ENCODE peak calls at places on chromosomes 6 and 20, in four cellular contexts. I is IMR-90, C is fibroblast of lung, F is GM23248. V is an unnamed sample.

GRCh38 chr6:15401120-15401519 is 155.3 kb downstream of the JARID2 start:
- DNase-seq in C (no peak), I (no peak), F (no peak), V (no peak)

GRCh38 chr6:39590994-39591393 is 134.2 kb downstream of the KIF6 start:
- DNase-seq in C (no peak), F (no peak), I (no peak), V (no peak)

GRCh38 chr20:19170148-19170547 is 42.3 kb upstream of the SLC24A3 start:
- DNase-seq in F (no peak), I (no peak), C (no peak), V (no peak)

GRCh38 chr6:109079981-109080380 is 14.7 kb downstream of the SESN1 start:
- DNase-seq in I (no peak), F (no peak), C (no peak), V (no peak)

GRCh38 chr6:10166031-10166430 is 248.8 kb downstream of the TFAP2A start:
- DNase-seq in F (no peak), C (no peak), I (no peak), V (no peak)

GRCh38 chr20:61584851-61585250 is 332.8 kb downstream of the CDH4 start:
- DNase-seq in C (no peak), I (no peak), F (no peak), V (no peak)

GRCh38 chr6:5401845-5402738 is 140.8 kb downstream of the FARS2 start:
- DNase-seq in F (peak; percentile 55), C (peak; percentile 58), I (peak; percentile 37), V (no peak)

GRCh38 chr20:48827880-48828733 is at the start of gene PREX1:
- DNase-seq in I (peak; percentile 61), F (peak; percentile 63), C (peak; percentile 67), V (peak; percentile 83)

GRCh38 chr6:11974089-11974488 is 38.0 kb upstream of the HIVEP1 start:
- DNase-seq in F (peak; percentile 57), C (peak; percentile 14), I (peak; percentile 71), V (no peak)

GRCh38 chr6:163151212-163151611 is 263.3 kb upstream of the QKI start:
- DNase-seq in I (no peak), C (no peak), F (no peak), V (no peak)

GRCh38 chr20:9088556-9088955 is 19.7 kb downstream of the PLCB4 start:
- DNase-seq in C (no peak), F (no peak), I (no peak), V (no peak)

GRCh38 chr6:69813508-69813907 is 16.7 kb upstream of the LMBRD1 start:
- DNase-seq in I (no peak), F (no peak), C (no peak), V (no peak)

GRCh38 chr6:125104425-125104824 is 49.1 kb upstream of the TPD52L1 start:
- DNase-seq in F (peak; percentile 79), I (peak; percentile 72), C (peak; percentile 45), V (no peak)

GRCh38 chr6:125906158-125906998 is 50.2 kb upstream of the HINT3 start:
- DNase-seq in C (peak; percentile 48), I (peak; percentile 27), F (peak; percentile 41), V (no peak)

GRCh38 chr6:16769131-16769985 is 8.1 kb upstream of the ATXN1 start:
- DNase-seq in I (peak; percentile 61), F (peak; percentile 92), C (peak; percentile 84), V (peak; percentile 65)

GRCh38 chr20:15047561-15047960 is 710.1 kb upstream of the FLRT3 start:
- DNase-seq in I (no peak), F (no peak), C (no peak), V (no peak)

GRCh38 chr6:107353773-107354382 is 105.5 kb downstream of the PDSS2 start:
- DNase-seq in C (peak; percentile 51), F (no peak), I (peak; percentile 50), V (no peak)

GRCh38 chr6:162887981-162888689 is 160.4 kb downstream of the PACRG start:
- DNase-seq in F (no peak), C (no peak), I (no peak), V (no peak)

GRCh38 chr6:148739822-148740128 is 7.1 kb upstream of the UST start:
- DNase-seq in F (no peak), I (no peak), C (no peak), V (no peak)

GRCh38 chr6:31898200-31899011 is 908 bp upstream of the EHMT2 start:
- DNase-seq in I (peak; percentile 35), F (peak; percentile 71), C (peak; percentile 47), V (peak; percentile 54)

GRCh38 chr6:71420693-71421328 is 132.2 kb downstream of the OGFRL1 start:
- DNase-seq in C (peak; percentile 96), I (peak; percentile 94), F (peak; percentile 99), V (no peak)

GRCh38 chr6:128479048-128479666 is 41.2 kb downstream of the PTPRK start:
- DNase-seq in C (no peak), I (no peak), F (no peak), V (no peak)

GRCh38 chr6:56758120-56758519 is 115.4 kb upstream of the DST start:
- DNase-seq in C (no peak), I (no peak), F (peak; percentile 51), V (no peak)

GRCh38 chr6:137351890-137352289 is 132.7 kb upstream of the IFNGR1 start:
- DNase-seq in I (peak; percentile 79), F (no peak), C (peak; percentile 95), V (no peak)
- H3K4me1 ChIP-seq in I (no peaks in the 10 kb centered on the region), F (no peaks in the 10 kb centered on the region), C (peaks cover 2% of the 10 kb centered on the region), V (peaks cover 14% of the 10 kb centered on the region)

GRCh38 chr20:40776702-40777457 is 87.8 kb upstream of the MAFB start:
- DNase-seq in F (no peak), I (no peak), C (no peak), V (no peak)
- H3K27ac ChIP-seq in F (no peak overlapping the region), I (no peak overlapping the region), C (no peak overlapping the region), V (no peak overlapping the region)

GRCh38 chr20:32429745-32430360 is 71.7 kb downstream of the ASXL1 start:
- DNase-seq in I (no peak), C (peak; percentile 15), F (no peak), V (no peak)
- H3K4me3 ChIP-seq in I (no peak overlapping the region), C (no peak overlapping the region), F (no peak overlapping the region), V (no peak overlapping the region)

GRCh38 chr6:151441390-151442166 is 10.3 kb downstream of the RMND1 start:
- DNase-seq in C (no peak), F (no peak), I (no peak), V (no peak)

GRCh38 chr6:151443911-151444621 is 7.9 kb downstream of the RMND1 start:
- DNase-seq in F (no peak), I (no peak), C (no peak), V (no peak)

GRCh38 chr6:151443449-151443848 is 8.5 kb downstream of the RMND1 start:
- DNase-seq in I (no peak), F (no peak), C (no peak), V (no peak)

GRCh38 chr6:151440930-151441329 is 11.0 kb downstream of the RMND1 start:
- DNase-seq in F (peak; percentile 63), C (peak; percentile 70), I (peak; percentile 50), V (peak; percentile 33)

DNA sequence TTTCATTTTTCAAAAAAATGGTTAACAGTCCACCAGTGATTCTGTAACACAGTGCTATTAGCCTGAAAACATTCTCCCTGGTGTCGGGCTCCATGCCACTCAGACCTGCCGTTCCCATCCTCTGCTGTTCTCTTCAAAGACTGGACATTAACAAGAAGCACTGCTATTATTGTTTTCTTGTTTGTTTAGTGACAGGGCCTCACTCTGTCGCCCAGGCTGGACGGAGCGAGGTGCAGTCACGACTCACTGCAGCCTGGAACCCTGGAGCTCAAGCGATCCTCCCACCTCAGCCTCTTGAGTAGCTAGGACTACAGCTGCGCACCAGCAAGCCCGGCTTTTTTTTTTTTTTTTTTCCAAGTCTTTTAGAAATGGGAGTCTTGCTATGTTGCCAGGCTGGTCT is 9.6 kb downstream of the RMND1 start:
- DNase-seq in C (no peak), F (no peak), I (no peak), V (no peak)
- H3K4me1 ChIP-seq in C (peaks cover 10% of the 10 kb centered on the region), F (peaks cover 51% of the 10 kb centered on the region), I (peaks cover 6% of the 10 kb centered on the region), V (peaks cover 8% of the 10 kb centered on the region)

GRCh38 chr20:47296950-47297349 is 59.5 kb downstream of the ZMYND8 start:
- DNase-seq in C (no peak), F (peak; percentile 11), I (no peak), V (no peak)
- H3K27ac ChIP-seq in C (no peak overlapping the region), F (no peak overlapping the region), I (no peak overlapping the region), V (no peak overlapping the region)

GRCh38 chr20:63351811-63352591 is 9.1 kb downstream of the CHRNA4 start:
- DNase-seq in I (no peak), C (no peak), F (no peak), V (no peak)
- H3K4me3 ChIP-seq in I (no peak overlapping the region), C (no peak overlapping the region), F (no peak overlapping the region), V (no peak overlapping the region)

GRCh38 chr6:33443619-33444504 is 10.5 kb upstream of the ZBTB9 start:
- DNase-seq in C (no peak), F (no peak), I (no peak), V (no peak)

GRCh38 chr6:33445020-33445676 is 9.2 kb upstream of the ZBTB9 start:
- DNase-seq in I (no peak), F (peak; percentile 18), C (no peak), V (no peak)

GRCh38 chr6:33443025-33443424 is 11.4 kb upstream of the ZBTB9 start:
- DNase-seq in I (no peak), F (no peak), C (no peak), V (no peak)

GRCh38 chr6:33442283-33442682 is 12.1 kb upstream of the ZBTB9 start:
- DNase-seq in F (no peak), C (no peak), I (no peak), V (no peak)

DNA sequence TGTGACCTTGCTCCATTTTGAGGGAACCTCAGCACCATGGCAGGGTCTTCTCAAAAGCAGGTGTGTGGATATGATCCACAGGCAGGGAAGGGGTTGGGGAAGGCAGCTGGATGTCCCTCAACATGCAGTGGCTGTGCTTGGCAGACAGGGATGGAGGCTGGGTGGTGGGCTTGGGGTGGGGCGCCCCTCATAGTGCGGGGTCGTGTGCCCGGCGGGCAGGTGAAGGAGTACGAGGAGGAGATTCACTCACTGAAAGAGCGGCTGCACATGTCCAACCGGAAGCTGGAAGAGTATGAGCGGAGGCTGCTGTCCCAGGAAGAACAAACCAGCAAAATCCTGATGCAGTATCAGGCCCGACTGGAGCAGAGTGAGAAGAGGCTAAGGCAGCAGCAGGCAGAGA is 8.0 kb upstream of the ZBTB9 start:
- DNase-seq in F (no peak), C (no peak), I (no peak), V (no peak)
- H3K4me1 ChIP-seq in F (no peaks in the 10 kb centered on the region), C (no peaks in the 10 kb centered on the region), I (no peaks in the 10 kb centered on the region), V (no peaks in the 10 kb centered on the region)

GRCh38 chr6:170247178-170247701 is 43.6 kb downstream of the DLL1 start:
- DNase-seq in C (no peak), I (no peak), F (no peak), V (no peak)

GRCh38 chr6:170244721-170245201 is 46.1 kb downstream of the DLL1 start:
- DNase-seq in C (no peak), I (no peak), F (no peak), V (no peak)

GRCh38 chr6:170243386-170243785 is 47.5 kb downstream of the DLL1 start:
- DNase-seq in F (no peak), C (no peak), I (no peak), V (no peak)

GRCh38 chr6:170243791-170244291 is 47.0 kb downstream of the DLL1 start:
- DNase-seq in C (no peak), I (no peak), F (peak; percentile 35), V (no peak)

GRCh38 chr6:170245233-170245992 is 45.5 kb downstream of the DLL1 start:
- DNase-seq in I (no peak), F (no peak), C (no peak), V (no peak)
- H3K27ac ChIP-seq in I (no peak overlapping the region), F (no peak overlapping the region), C (no peak overlapping the region), V (no peak overlapping the region)